ENCODE peak calls at places on chromosomes 4 and X, in four cellular contexts. K, M, J and L are unnamed samples.

GRCh38 chrX:71814123-71814912 is 51.2 kb downstream of the CXorf49B start:
- DNase-seq in M (no peak), K (peak), J (no peak), L (no peak)

GRCh38 chr4:24094726-24095125 is 204.9 kb upstream of the PPARGC1A start:
- DNase-seq in M (no peak), K (no peak), J (no peak), L (no peak)

GRCh38 chr4:17111436-17111835 is 213.0 kb upstream of the LDB2 start:
- DNase-seq in J (no peak), K (no peak), M (no peak), L (no peak)

GRCh38 chr4:4599886-4600285 is 58.0 kb upstream of the STX18 start:
- DNase-seq in K (no peak), J (no peak), M (no peak), L (no peak)

GRCh38 chr4:1832690-1833089 is 23.3 kb downstream of the LETM1 start:
- DNase-seq in J (no peak), M (no peak), K (no peak), L (no peak)

GRCh38 chrX:19342331-19342906 is 1.3 kb upstream of the PDHA1 start:
- DNase-seq in M (no peak), K (no peak), J (peak), L (no peak)

GRCh38 chr4:101347267-101347556 is at the start of gene PPP3CA:
- DNase-seq in M (no peak), J (no peak), K (no peak), L (no peak)

GRCh38 chr4:122224348-122224747 is 72.2 kb downstream of the BLTP1 start:
- DNase-seq in M (no peak), J (no peak), K (no peak), L (peak)

GRCh38 chr4:189162073-189162789 is 778.4 kb upstream of the FRG1 start:
- DNase-seq in M (no peak), K (peak), J (no peak), L (no peak)